ENCODE peak calls at places on chromosomes 16 and 17, in seven cellular contexts. T, B, G, Z, E, Y and K are unnamed samples.

GRCh38 chr16:56611281-56611833 is 3.0 kb downstream of the MT2A start:
- DNase-seq in T (peak; percentile 69), B (no peak), G (no peak), Z (no peak), E (no peak), Y (no peak), K (no peak)

GRCh38 chr16:15553313-15554088 is 89.5 kb downstream of the MARF1 start:
- DNase-seq in T (no peak), B (no peak), G (peak; percentile 32), Z (no peak), E (no peak), Y (no peak), K (no peak)

GRCh38 chr17:1746975-1747543 is 4.4 kb downstream of the SERPINF2 start:
- DNase-seq in T (peak; percentile 76), B (peak; percentile 77), G (no peak), Z (no peak), E (peak; percentile 82), Y (no peak), K (no peak)

GRCh38 chr16:81731636-81732035 is 47.5 kb upstream of the PLCG2 start:
- DNase-seq in T (no peak), B (no peak), G (no peak), Z (no peak), E (no peak), Y (no peak), K (no peak)

GRCh38 chr16:1823821-1824220 is 2.8 kb downstream of the HAGH start:
- DNase-seq in T (peak; percentile 55), B (no peak), G (no peak), Z (no peak), E (peak; percentile 64), Y (peak; percentile 20), K (no peak)

GRCh38 chr16:56742030-56742984 is 12.4 kb downstream of the NUP93 start:
- DNase-seq in T (no peak), B (no peak), G (no peak), Z (no peak), E (no peak), Y (no peak), K (no peak)

GRCh38 chr17:45051060-45051719 is at the start of gene DCAKD:
- DNase-seq in T (peak; percentile 96), B (peak; percentile 95), G (peak; percentile 90), Z (peak; percentile 94), E (peak; percentile 99), Y (peak; percentile 97), K (peak; percentile 84)

GRCh38 chr17:39674179-39674578 is 5.9 kb downstream of the PNMT start:
- DNase-seq in T (no peak), B (no peak), G (no peak), Z (no peak), E (no peak), Y (no peak), K (no peak)

GRCh38 chr16:4053663-4054479 is 62.4 kb downstream of the ADCY9 start:
- DNase-seq in T (peak; percentile 29), B (peak; percentile 49), G (peak; percentile 69), Z (peak; percentile 94), E (peak; percentile 16), Y (no peak), K (no peak)

GRCh38 chr17:49585422-49586027 is 9.9 kb downstream of the NXPH3 start:
- DNase-seq in T (no peak), B (no peak), G (no peak), Z (no peak), E (no peak), Y (no peak), K (no peak)

GRCh38 chr17:11404431-11404830 is 163.4 kb downstream of the SHISA6 start:
- DNase-seq in T (no peak), B (peak; percentile 22), G (no peak), Z (no peak), E (peak; percentile 35), Y (no peak), K (no peak)

GRCh38 chr17:29068828-29069227 is 25.9 kb downstream of the PIPOX start:
- DNase-seq in T (no peak), B (no peak), G (no peak), Z (no peak), E (no peak), Y (no peak), K (no peak)

GRCh38 chr17:28514571-28515002 is 8.4 kb downstream of the FOXN1 start:
- DNase-seq in T (no peak), B (peak; percentile 83), G (no peak), Z (no peak), E (no peak), Y (no peak), K (no peak)

GRCh38 chr16:47600376-47600775 is 139.2 kb downstream of the PHKB start:
- DNase-seq in T (no peak), B (no peak), G (no peak), Z (no peak), E (no peak), Y (no peak), K (no peak)

GRCh38 chr16:66900721-66901441 is 17.8 kb downstream of the CDH16 start:
- DNase-seq in T (no peak), B (peak; percentile 57), G (peak; percentile 65), Z (no peak), E (peak; percentile 49), Y (no peak), K (no peak)

GRCh38 chr17:77869665-77870132 is 88.8 kb upstream of the TNRC6C start:
- DNase-seq in T (peak; percentile 30), B (peak; percentile 51), G (no peak), Z (no peak), E (no peak), Y (peak; percentile 20), K (no peak)

GRCh38 chr17:45162022-45162687 is 480 bp downstream of the HEXIM2 start:
- DNase-seq in T (no peak), B (no peak), G (peak; percentile 66), Z (no peak), E (no peak), Y (no peak), K (no peak)

GRCh38 chr16:89442990-89443726 is 47.2 kb downstream of the ANKRD11 start:
- DNase-seq in T (peak; percentile 71), B (peak; percentile 70), G (no peak), Z (no peak), E (peak; percentile 78), Y (no peak), K (no peak)

GRCh38 chr17:73393962-73394361 is 82.2 kb upstream of the CDC42EP4 start:
- DNase-seq in T (no peak), B (no peak), G (no peak), Z (no peak), E (peak; percentile 29), Y (no peak), K (no peak)

DNA sequence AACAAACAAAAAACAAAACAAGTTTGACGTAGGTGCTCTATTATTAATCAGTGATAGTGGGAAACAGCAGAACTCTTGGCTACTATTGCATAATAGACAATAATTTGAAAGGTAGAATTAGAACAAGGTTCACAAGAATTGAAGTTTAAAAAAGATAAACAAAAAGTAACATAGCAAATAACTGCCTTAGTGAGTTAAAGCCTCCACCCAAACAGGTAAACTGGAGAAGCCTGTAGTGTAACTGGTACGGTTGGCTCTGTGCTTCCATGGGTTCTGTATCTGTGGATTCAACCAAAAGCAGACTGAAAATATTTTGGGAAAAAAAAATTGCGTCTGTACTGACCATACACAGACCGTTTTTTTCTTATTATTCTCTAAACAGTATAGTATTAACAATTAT is 38.5 kb downstream of the MBTD1 start:
- DNase-seq in T (no peak), B (no peak), G (no peak), Z (no peak), E (no peak), Y (no peak), K (no peak)
- H3K36me3 ChIP-seq in T (peaks cover 79% of the 10 kb centered on the region), B (no peaks in the 10 kb centered on the region), G (no peaks in the 10 kb centered on the region), Z (peaks cover 74% of the 10 kb centered on the region), E (no peaks in the 10 kb centered on the region), Y (peaks cover 65% of the 10 kb centered on the region), K (peaks cover 44% of the 10 kb centered on the region)

GRCh38 chr17:47159315-47159714 is 29.8 kb downstream of the CDC27 start:
- DNase-seq in T (no peak), B (no peak), G (no peak), Z (no peak), E (no peak), Y (no peak), K (no peak)

GRCh38 chr17:47161988-47162622 is 27.0 kb downstream of the CDC27 start:
- DNase-seq in T (no peak), B (no peak), G (no peak), Z (no peak), E (no peak), Y (peak; percentile 5), K (no peak)

GRCh38 chr17:47165137-47165536 is 24.0 kb downstream of the CDC27 start:
- DNase-seq in T (no peak), B (no peak), G (no peak), Z (no peak), E (no peak), Y (no peak), K (no peak)

GRCh38 chr17:47164263-47164662 is 24.8 kb downstream of the CDC27 start:
- DNase-seq in T (no peak), B (no peak), G (no peak), Z (no peak), E (no peak), Y (no peak), K (no peak)
- H3K36me3 ChIP-seq in T (peaks cover 77% of the 10 kb centered on the region), B (no peaks in the 10 kb centered on the region), G (no peaks in the 10 kb centered on the region), Z (peaks cover 78% of the 10 kb centered on the region), E (no peaks in the 10 kb centered on the region), Y (peaks cover 50% of the 10 kb centered on the region), K (peaks cover 28% of the 10 kb centered on the region)

GRCh38 chr17:8463089-8463488 is 27.4 kb downstream of the NDEL1 start:
- DNase-seq in T (no peak), B (no peak), G (no peak), Z (no peak), E (no peak), Y (no peak), K (no peak)

GRCh38 chr17:8465381-8466158 is 29.9 kb downstream of the NDEL1 start:
- DNase-seq in T (no peak), B (no peak), G (no peak), Z (no peak), E (no peak), Y (no peak), K (no peak)

GRCh38 chr17:8466873-8467272 is 31.2 kb downstream of the NDEL1 start:
- DNase-seq in T (no peak), B (no peak), G (no peak), Z (no peak), E (no peak), Y (no peak), K (no peak)

GRCh38 chr17:8466466-8466865 is 30.8 kb downstream of the NDEL1 start:
- DNase-seq in T (no peak), B (no peak), G (no peak), Z (no peak), E (no peak), Y (no peak), K (no peak)

GRCh38 chr17:8464941-8465340 is 29.3 kb downstream of the NDEL1 start:
- DNase-seq in T (no peak), B (no peak), G (no peak), Z (no peak), E (no peak), Y (no peak), K (no peak)
- H3K36me3 ChIP-seq in T (peaks cover 97% of the 10 kb centered on the region), B (no peaks in the 10 kb centered on the region), G (no peaks in the 10 kb centered on the region), Z (peaks cover 84% of the 10 kb centered on the region), E (no peaks in the 10 kb centered on the region), Y (peaks cover 91% of the 10 kb centered on the region), K (peaks cover 76% of the 10 kb centered on the region)

DNA sequence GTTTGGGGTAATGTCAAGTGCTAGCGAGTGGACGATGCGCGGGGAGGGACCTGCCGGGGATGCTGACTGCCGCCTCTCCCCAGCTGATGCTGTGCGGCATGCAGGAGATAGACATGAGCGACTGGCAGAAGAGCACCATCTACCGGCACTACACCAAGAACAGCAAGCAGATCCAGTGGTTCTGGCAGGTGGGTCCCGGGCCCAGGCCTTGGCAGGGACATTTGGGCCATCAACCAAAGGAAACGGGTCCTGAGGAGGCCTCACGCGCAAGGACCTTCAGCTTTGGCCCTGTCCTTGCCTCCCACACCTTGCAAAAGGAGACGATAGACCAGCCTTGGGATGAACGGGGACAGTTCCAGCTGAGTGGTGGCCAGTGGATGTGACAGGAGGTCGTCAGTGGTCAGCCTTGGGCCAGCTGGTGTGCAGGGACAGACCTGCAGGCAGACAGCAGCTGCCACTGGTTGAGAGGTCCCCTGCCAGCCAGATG is 13.6 kb upstream of the CLEC18A start:
- DNase-seq in T (no peak), B (no peak), G (no peak), Z (no peak), E (peak; percentile 15), Y (no peak), K (no peak)
- H3K36me3 ChIP-seq in T (peaks cover 100% of the 10 kb centered on the region), B (no peaks in the 10 kb centered on the region), G (no peaks in the 10 kb centered on the region), Z (peaks cover 98% of the 10 kb centered on the region), E (no peaks in the 10 kb centered on the region), Y (peaks cover 82% of the 10 kb centered on the region), K (peaks cover 88% of the 10 kb centered on the region)